ENCODE peak calls at places on chromosomes 2 and 18, in nine cellular contexts. F, Y, P, X, R, C, V, B and E are unnamed samples. For H3K4me1, the result is how much of the 10 kb centered on the place peaks cover.

GRCh38 chr18:67266591-67267237 is 249.8 kb downstream of the DSEL start:
- DNase-seq in F (no peak), Y (no peak), P (no peak), X (no peak), R (peak), C (no peak), V (peak), B (no peak), E (peak)

GRCh38 chr2:191202209-191202721 is 42.9 kb upstream of the MYO1B start:
- DNase-seq in F (no peak), Y (no peak), P (no peak), X (no peak), R (peak), C (no peak), V (peak), B (no peak), E (no peak)

GRCh38 chr2:210264282-210264681 is 39.0 kb upstream of the ACADL start:
- DNase-seq in F (no peak), Y (no peak), P (no peak), X (no peak), R (no peak), C (no peak), V (no peak), B (no peak), E (no peak)

GRCh38 chr18:38923136-38923535 is 1357.5 kb upstream of the CELF4 start:
- DNase-seq in F (no peak), Y (no peak), P (no peak), X (no peak), R (no peak), C (no peak), V (no peak), B (no peak), E (peak)

GRCh38 chr2:112772322-112772721 is 7.9 kb upstream of the CKAP2L start:
- DNase-seq in F (no peak), Y (no peak), P (no peak), X (no peak), R (no peak), C (no peak), V (no peak), B (no peak), E (no peak)

GRCh38 chr2:118855451-118856279 is 8.2 kb upstream of the EN1 start:
- DNase-seq in F (peak), Y (peak), P (peak), X (peak), R (peak), C (peak), V (peak), B (peak), E (peak)

GRCh38 chr18:62288669-62289016 is 36.5 kb upstream of the TNFRSF11A start:
- DNase-seq in F (no peak), Y (no peak), P (no peak), X (no peak), R (no peak), C (no peak), V (no peak), B (no peak), E (no peak)

GRCh38 chr2:19857806-19858205 is 44.0 kb downstream of the TTC32 start:
- DNase-seq in F (no peak), Y (no peak), P (no peak), X (no peak), R (no peak), C (peak), V (no peak), B (no peak), E (no peak)

GRCh38 chr18:49486959-49487710 is at the start of gene C18orf32:
- DNase-seq in F (peak), Y (peak), P (peak), X (peak), R (peak), C (peak), V (peak), B (peak), E (peak)

GRCh38 chr2:215427585-215427984 is 8.3 kb downstream of the FN1 start:
- DNase-seq in F (no peak), Y (no peak), P (no peak), X (no peak), R (peak), C (no peak), V (peak), B (no peak), E (no peak)

GRCh38 chr2:235460548-235461047 is 33.2 kb upstream of the AGAP1 start:
- DNase-seq in F (no peak), Y (no peak), P (no peak), X (no peak), R (no peak), C (no peak), V (no peak), B (no peak), E (no peak)

GRCh38 chr2:160041091-160041490 is 21.3 kb downstream of the PLA2R1 start:
- DNase-seq in F (no peak), Y (no peak), P (no peak), X (no peak), R (no peak), C (no peak), V (no peak), B (no peak), E (no peak)

GRCh38 chr2:8650256-8650655 is 31.6 kb upstream of the ID2 start:
- DNase-seq in F (no peak), Y (no peak), P (no peak), X (no peak), R (no peak), C (no peak), V (no peak), B (no peak), E (no peak)

GRCh38 chr18:68769423-68769822 is 28.5 kb upstream of the CCDC102B start:
- DNase-seq in F (no peak), Y (no peak), P (no peak), X (no peak), R (no peak), C (no peak), V (peak), B (peak), E (no peak)

GRCh38 chr18:62716679-62717058 is 1.3 kb downstream of the PHLPP1 start:
- DNase-seq in F (peak), Y (peak), P (peak), X (peak), R (no peak), C (no peak), V (peak), B (peak), E (peak)

GRCh38 chr2:144659731-144660275 is 139.9 kb upstream of the ZEB2 start:
- DNase-seq in F (peak), Y (no peak), P (no peak), X (no peak), R (peak), C (no peak), V (peak), B (peak), E (no peak)

GRCh38 chr18:58827886-58828285 is 36.8 kb upstream of the ZNF532 start:
- DNase-seq in F (no peak), Y (no peak), P (no peak), X (no peak), R (no peak), C (no peak), V (no peak), B (no peak), E (no peak)

GRCh38 chr2:179332903-179333302 is 68.3 kb upstream of the SESTD1 start:
- DNase-seq in F (no peak), Y (no peak), P (no peak), X (no peak), R (peak), C (no peak), V (no peak), B (no peak), E (no peak)

GRCh38 chr18:63684718-63685117 is 18.0 kb upstream of the SERPINB11 start:
- DNase-seq in F (no peak), Y (no peak), P (no peak), X (no peak), R (no peak), C (no peak), V (no peak), B (no peak), E (no peak)

GRCh38 chr2:135052997-135053474 is 944 bp downstream of the RAB3GAP1 start:
- DNase-seq in F (no peak), Y (no peak), P (no peak), X (peak), R (no peak), C (peak), V (no peak), B (no peak), E (peak)

GRCh38 chr2:29218550-29219125 is 103.4 kb downstream of the CLIP4 start:
- DNase-seq in F (no peak), Y (no peak), P (no peak), X (peak), R (no peak), C (peak), V (no peak), B (no peak), E (no peak)

GRCh38 chr2:206435738-206436137 is 7.6 kb upstream of the ADAM23 start:
- DNase-seq in F (no peak), Y (no peak), P (no peak), X (no peak), R (no peak), C (no peak), V (peak), B (no peak), E (no peak)

GRCh38 chr18:23879966-23880565 is 134.5 kb upstream of the TTC39C start:
- DNase-seq in F (no peak), Y (no peak), P (no peak), X (no peak), R (no peak), C (no peak), V (no peak), B (no peak), E (no peak)

GRCh38 chr18:23716516-23716915 is 27.3 kb downstream of the LAMA3 start:
- DNase-seq in F (no peak), Y (no peak), P (no peak), X (no peak), R (peak), C (peak), V (peak), B (no peak), E (peak)

GRCh38 chr2:44245068-44245861 is 30.0 kb upstream of the SLC3A1 start:
- DNase-seq in F (no peak), Y (no peak), P (no peak), X (no peak), R (no peak), C (no peak), V (no peak), B (no peak), E (peak)

GRCh38 chr2:178530625-178531142 is 50.4 kb downstream of the PLEKHA3 start:
- DNase-seq in F (no peak), Y (no peak), P (no peak), X (no peak), R (no peak), C (no peak), V (no peak), B (no peak), E (no peak)

GRCh38 chr18:9095297-9096012 is 7.0 kb upstream of the NDUFV2 start:
- DNase-seq in F (no peak), Y (no peak), P (no peak), X (no peak), R (peak), C (no peak), V (peak), B (no peak), E (no peak)

GRCh38 chr18:7370812-7371211 is 139.9 kb downstream of the LRRC30 start:
- DNase-seq in F (peak), Y (peak), P (peak), X (peak), R (no peak), C (peak), V (no peak), B (peak), E (no peak)

GRCh38 chr2:40201425-40201824 is 250.5 kb downstream of the SLC8A1 start:
- DNase-seq in F (no peak), Y (no peak), P (no peak), X (no peak), R (peak), C (no peak), V (no peak), B (no peak), E (no peak)

GRCh38 chr2:153668923-153669322 is 190.4 kb upstream of the RPRM start:
- DNase-seq in F (no peak), Y (no peak), P (no peak), X (peak), R (no peak), C (no peak), V (no peak), B (no peak), E (no peak)

GRCh38 chr2:44570777-44571176 is 209.0 kb downstream of the CAMKMT start:
- DNase-seq in F (no peak), Y (no peak), P (no peak), X (no peak), R (no peak), C (no peak), V (no peak), B (no peak), E (no peak)

GRCh38 chr2:150850641-150851040 is 363.2 kb upstream of the RND3 start:
- DNase-seq in F (no peak), Y (no peak), P (no peak), X (no peak), R (no peak), C (no peak), V (no peak), B (no peak), E (no peak)

GRCh38 chr2:74867841-74868658 is 34.1 kb downstream of the HK2 start:
- DNase-seq in F (no peak), Y (no peak), P (peak), X (no peak), R (peak), C (no peak), V (peak), B (peak), E (no peak)

GRCh38 chr2:75375646-75376582 is 176.6 kb upstream of the TACR1 start:
- DNase-seq in F (no peak), Y (no peak), P (no peak), X (no peak), R (peak), C (no peak), V (no peak), B (no peak), E (no peak)

GRCh38 chr2:6960659-6961058 is 43.4 kb downstream of the RNF144A start:
- DNase-seq in F (no peak), Y (peak), P (no peak), X (no peak), R (peak), C (peak), V (peak), B (no peak), E (no peak)

GRCh38 chr2:217932661-217933325 is 70.0 kb downstream of the TNS1 start:
- DNase-seq in F (peak), Y (peak), P (peak), X (no peak), R (no peak), C (no peak), V (no peak), B (no peak), E (peak)

GRCh38 chr2:20603791-20604190 is 47.1 kb downstream of the HS1BP3 start:
- DNase-seq in F (no peak), Y (peak), P (no peak), X (peak), R (no peak), C (peak), V (no peak), B (peak), E (no peak)

GRCh38 chr2:174608866-174609214 is 11.2 kb upstream of the WIPF1 start:
- DNase-seq in F (no peak), Y (no peak), P (no peak), X (no peak), R (no peak), C (no peak), V (no peak), B (no peak), E (no peak)

GRCh38 chr2:174606336-174606735 is 8.7 kb upstream of the WIPF1 start:
- DNase-seq in F (no peak), Y (peak), P (no peak), X (no peak), R (peak), C (no peak), V (peak), B (no peak), E (no peak)

GRCh38 chr2:174609261-174609660 is 11.7 kb upstream of the WIPF1 start:
- DNase-seq in F (no peak), Y (no peak), P (no peak), X (no peak), R (no peak), C (no peak), V (no peak), B (no peak), E (no peak)

GRCh38 chr2:174607989-174608865 is 10.6 kb upstream of the WIPF1 start:
- DNase-seq in F (no peak), Y (no peak), P (no peak), X (no peak), R (no peak), C (no peak), V (no peak), B (no peak), E (no peak)

GRCh38 chr2:174607584-174607983 is 10.0 kb upstream of the WIPF1 start:
- DNase-seq in F (no peak), Y (no peak), P (no peak), X (no peak), R (no peak), C (no peak), V (no peak), B (no peak), E (no peak)
- H3K4me1 ChIP-seq in F (under half), Y (under half), P (under half), X (half or more), R (under half), C (under half), V (under half), B (under half), E (under half)

DNA sequence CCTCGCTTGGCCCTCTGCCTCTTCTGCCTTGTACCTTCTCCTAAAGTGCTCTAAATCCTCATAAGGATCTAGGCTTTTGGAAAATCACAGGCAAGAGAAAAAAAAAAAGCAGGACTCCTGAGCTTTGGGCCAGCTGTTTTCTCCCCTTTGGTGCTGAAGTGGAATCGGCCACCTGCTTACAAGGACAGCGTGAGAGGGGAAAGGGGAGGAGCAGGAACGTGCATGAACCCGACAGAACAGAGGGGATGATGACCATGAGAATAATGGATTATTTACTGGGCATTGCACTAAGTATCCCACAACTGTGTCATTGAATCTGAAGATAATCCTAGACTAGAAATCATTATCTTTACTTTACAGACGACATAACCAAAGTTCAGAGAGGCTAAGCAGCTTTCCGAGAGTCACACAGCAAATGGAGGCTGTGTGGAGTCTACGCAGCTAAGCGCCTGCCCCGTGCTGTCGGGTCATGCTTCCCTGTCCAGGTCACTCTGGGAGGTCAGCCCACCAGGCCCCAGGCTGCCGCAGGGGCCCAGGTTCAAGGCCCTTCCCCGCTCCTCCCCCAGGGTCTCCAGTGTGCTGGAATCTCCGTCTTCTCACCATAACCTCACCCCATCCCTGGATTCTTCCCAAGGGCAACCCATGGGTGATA is 141.8 kb downstream of the PXDN start:
- DNase-seq in F (no peak), Y (no peak), P (no peak), X (no peak), R (no peak), C (no peak), V (no peak), B (no peak), E (no peak)
- H3K27ac ChIP-seq in F (peak), Y (no peak), P (peak), X (no peak), R (no peak), C (no peak), V (no peak), B (no peak), E (no peak)

DNA sequence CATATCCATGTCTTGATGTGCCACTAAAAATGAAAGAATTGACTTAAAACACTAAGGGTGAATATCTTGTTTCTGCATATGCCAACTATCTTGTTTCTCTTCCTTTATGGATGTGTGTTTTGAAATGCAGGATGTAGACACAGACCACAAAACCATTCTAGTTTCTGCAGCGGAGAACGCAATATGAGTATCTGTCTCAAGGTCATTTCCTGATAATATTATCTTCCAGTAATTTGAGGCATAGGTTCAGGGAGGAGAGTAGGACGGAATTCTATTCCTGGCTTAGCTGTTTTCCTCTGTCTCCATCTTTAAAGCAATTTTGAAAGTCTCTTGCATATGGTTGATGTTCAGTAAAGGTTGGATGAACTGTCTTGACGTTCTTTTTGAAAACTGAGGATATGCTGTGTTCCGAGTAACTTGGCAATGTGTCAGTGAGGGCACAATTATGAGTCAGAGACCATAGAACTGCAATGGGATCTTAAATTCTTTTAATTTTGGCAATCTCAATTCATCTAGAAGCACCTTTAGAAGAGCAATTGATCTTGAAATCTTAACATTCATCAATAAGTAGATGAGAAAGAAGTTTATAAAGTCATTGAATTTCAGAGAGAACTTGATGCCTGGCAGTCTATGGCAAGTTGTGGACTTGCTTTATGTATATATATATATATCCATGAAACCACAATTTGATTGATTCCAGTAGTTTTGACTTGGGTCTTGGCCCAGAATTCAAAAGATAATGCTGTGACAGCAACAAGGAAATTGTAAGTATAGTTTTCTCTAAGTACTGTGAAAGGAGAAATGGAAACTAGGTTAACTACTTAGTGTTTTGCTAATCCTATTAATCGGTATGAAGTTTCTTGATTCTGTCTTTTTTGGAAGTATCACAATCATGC is 24.8 kb downstream of the RAB27B start:
- DNase-seq in F (no peak), Y (no peak), P (no peak), X (no peak), R (no peak), C (no peak), V (peak), B (no peak), E (no peak)
- TF ChIP-seq CTCF in F (no peak), Y (no peak), P (no peak), X (no peak), R (no peak), C (no peak), V (no peak), B (no peak), E (no peak)

GRCh38 chr2:106189325-106189724 is 4.8 kb downstream of the UXS1 start:
- DNase-seq in F (no peak), Y (peak), P (no peak), X (no peak), R (no peak), C (peak), V (no peak), B (no peak), E (no peak)
- H3K4me1 ChIP-seq in F (under half), Y (under half), P (under half), X (half or more), R (under half), C (under half), V (under half), B (under half), E (under half)

DNA sequence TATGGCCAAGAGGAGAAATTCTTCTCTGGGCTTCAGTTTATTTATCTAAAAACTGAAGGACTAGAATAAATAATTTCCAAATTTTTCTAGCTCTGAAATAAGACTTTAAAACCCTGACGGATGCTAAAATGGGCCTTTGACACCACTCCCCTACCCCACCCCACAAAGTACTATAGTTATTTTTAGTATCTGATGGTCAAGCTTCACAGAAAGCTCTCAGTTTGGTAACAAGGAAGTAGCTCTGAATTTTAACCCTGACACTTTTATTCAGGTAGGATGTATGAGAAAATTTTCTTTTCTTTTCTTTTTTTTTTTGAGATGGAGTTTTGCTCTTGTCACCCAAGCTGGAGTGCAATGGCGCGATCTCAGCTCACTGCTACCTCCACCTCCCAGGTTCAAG is 2.4 kb downstream of the RBKS start:
- DNase-seq in F (no peak), Y (no peak), P (no peak), X (no peak), R (no peak), C (no peak), V (no peak), B (no peak), E (no peak)
- H3K27ac ChIP-seq in F (no peak), Y (no peak), P (peak), X (peak), R (no peak), C (no peak), V (no peak), B (peak), E (no peak)

GRCh38 chr18:65725421-65726050 is 25.3 kb upstream of the CDH7 start:
- DNase-seq in F (no peak), Y (peak), P (no peak), X (no peak), R (no peak), C (peak), V (no peak), B (no peak), E (peak)
- TF ChIP-seq CTCF in F (peak), Y (no peak), P (peak), X (no peak), R (no peak), C (peak), V (no peak), B (peak), E (peak)